ENCODE peak calls at places on chromosomes 13 and 19, in five cellular contexts. H, G, F, K and L are unnamed samples.

GRCh38 chr19:3224346-3225325 is at the start of gene CELF5:
- DNase-seq in H (peak; percentile 38), G (peak; percentile 61), F (peak; percentile 41), K (peak; percentile 44), L (peak; percentile 81)

GRCh38 chr19:55463583-55464031 is 944 bp downstream of the C19orf85 start:
- DNase-seq in H (no peak), G (no peak), F (no peak), K (no peak), L (no peak)

GRCh38 chr13:20997301-20998061 is 63.9 kb downstream of the LATS2 start:
- DNase-seq in H (peak; percentile 96), G (no peak), F (no peak), K (peak; percentile 71), L (peak; percentile 34)

GRCh38 chr19:39497850-39498261 is 891 bp upstream of the DLL3 start:
- DNase-seq in H (peak; percentile 36), G (no peak), F (no peak), K (peak; percentile 94), L (peak; percentile 84)

GRCh38 chr19:38090561-38090960 is 133.5 kb downstream of the DPF1 start:
- DNase-seq in H (no peak), G (no peak), F (no peak), K (no peak), L (no peak)

GRCh38 chr19:38434549-38435051 is 1.1 kb downstream of the RYR1 start:
- DNase-seq in H (no peak), G (no peak), F (no peak), K (peak; percentile 72), L (peak; percentile 94)

GRCh38 chr13:113245858-113246791 is 36.7 kb downstream of the CUL4A start:
- DNase-seq in H (no peak), G (no peak), F (no peak), K (peak; percentile 11), L (peak; percentile 44)

GRCh38 chr19:34967551-34967950 is 3.5 kb upstream of the ZNF792 start:
- DNase-seq in H (no peak), G (no peak), F (no peak), K (no peak), L (no peak)

GRCh38 chr13:110312669-110313031 is 5.6 kb downstream of the COL4A2 start:
- DNase-seq in H (peak; percentile 88), G (no peak), F (no peak), K (peak; percentile 52), L (no peak)

GRCh38 chr19:17220207-17220758 is 5.1 kb downstream of the USE1 start:
- DNase-seq in H (peak; percentile 66), G (no peak), F (no peak), K (no peak), L (no peak)

GRCh38 chr13:78595458-78595818 is 7.9 kb downstream of the POU4F1 start:
- DNase-seq in H (no peak), G (no peak), F (no peak), K (peak; percentile 78), L (peak; percentile 28)

GRCh38 chr13:31131470-31131961 is 30.2 kb downstream of the HSPH1 start:
- DNase-seq in H (no peak), G (no peak), F (no peak), K (no peak), L (no peak)

GRCh38 chr19:45472557-45473365 is 5.0 kb downstream of the FOSB start:
- DNase-seq in H (no peak), G (no peak), F (no peak), K (peak; percentile 46), L (peak; percentile 76)

GRCh38 chr19:16259385-16260159 is 61.9 kb downstream of the AP1M1 start:
- DNase-seq in H (no peak), G (no peak), F (no peak), K (no peak), L (peak; percentile 36)